ENCODE peak calls at places on chromosomes 11 and 22, in four cellular contexts. Z is mesenchymal stem cell, F is HCT116, N is right atrium auricular region. C is an unnamed sample. For H3K4me1, the result is how much of the 10 kb centered on the place peaks cover.

GRCh38 chr22:44351685-44352377 is 39.1 kb upstream of the SHISAL1 start:
- DNase-seq in F (no peak), Z (peak), N (peak), C (peak)

GRCh38 chr11:117180661-117181585 is 2.4 kb downstream of the SIDT2 start:
- DNase-seq in F (peak), N (peak), Z (peak), C (peak)

GRCh38 chr11:134149371-134149770 is 74.4 kb downstream of the NCAPD3 start:
- DNase-seq in N (peak), F (no peak), Z (no peak), C (no peak)

GRCh38 chr11:107857550-107858216 is 904 bp downstream of the SLC35F2 start:
- DNase-seq in Z (peak), F (no peak), N (peak), C (no peak)

GRCh38 chr11:83438438-83438837 is 152.3 kb upstream of the CCDC90B start:
- DNase-seq in F (no peak), Z (no peak), N (no peak), C (no peak)

GRCh38 chr11:124441519-124441918 is 4.0 kb downstream of the OR8B8 start:
- DNase-seq in N (no peak), Z (no peak), F (no peak), C (no peak)

GRCh38 chr22:48622891-48623545 is 1204.7 kb downstream of the BRD1 start:
- DNase-seq in N (no peak), F (no peak), Z (no peak), C (no peak)

GRCh38 chr11:58434217-58434616 is 6.3 kb upstream of the OR5B2 start:
- DNase-seq in Z (no peak), N (no peak), F (no peak), C (no peak)

GRCh38 chr11:126405374-126405773 is 49.9 kb downstream of the ST3GAL4 start:
- DNase-seq in Z (no peak), F (peak), N (no peak), C (no peak)

GRCh38 chr22:23216331-23217170 is 36.2 kb downstream of the BCR start:
- DNase-seq in F (no peak), Z (no peak), N (no peak), C (no peak)

GRCh38 chr22:35746248-35746647 is 28.6 kb downstream of the APOL5 start:
- DNase-seq in F (no peak), N (no peak), Z (no peak), C (no peak)

GRCh38 chr11:3044004-3044403 is 13.2 kb downstream of the CARS1 start:
- DNase-seq in F (no peak), N (no peak), Z (peak), C (no peak)

GRCh38 chr11:116513894-116514293 is 258.9 kb downstream of the BUD13 start:
- DNase-seq in N (no peak), Z (no peak), F (peak), C (peak)

GRCh38 chr22:50542416-50542927 is 3.2 kb upstream of the KLHDC7B start:
- DNase-seq in N (no peak), F (no peak), Z (no peak), C (no peak)

GRCh38 chr11:11389238-11389637 is 36.2 kb upstream of the CSNK2A3 start:
- DNase-seq in N (no peak), F (no peak), Z (no peak), C (no peak)

GRCh38 chr11:9142732-9143131 is 51.3 kb upstream of the SCUBE2 start:
- DNase-seq in N (no peak), F (no peak), Z (no peak), C (no peak)

GRCh38 chr11:19281041-19281440 is 40.3 kb upstream of the E2F8 start:
- DNase-seq in N (no peak), F (no peak), Z (peak), C (no peak)

GRCh38 chr11:9887492-9887891 is 223.6 kb downstream of the SWAP70 start:
- DNase-seq in Z (no peak), N (no peak), F (no peak), C (no peak)

GRCh38 chr11:64726211-64726641 is 3.2 kb upstream of the NRXN2 start:
- DNase-seq in N (no peak), Z (no peak), F (no peak), C (no peak)

GRCh38 chr11:134988495-134988894 is 576.5 kb upstream of the B3GAT1 start:
- DNase-seq in N (no peak), F (no peak), Z (no peak), C (no peak)

GRCh38 chr11:93017821-93018690 is 48.6 kb downstream of the MTNR1B start:
- DNase-seq in Z (no peak), N (no peak), F (no peak), C (no peak)

GRCh38 chr11:70077411-70078094 is 564 bp upstream of the ANO1 start:
- DNase-seq in Z (no peak), F (no peak), N (no peak), C (no peak)

GRCh38 chr11:73648629-73649046 is 2.3 kb downstream of the PLEKHB1 start:
- DNase-seq in F (no peak), Z (no peak), N (no peak), C (no peak)

GRCh38 chr11:35143509-35144102 is 4.6 kb downstream of the CD44 start:
- DNase-seq in F (no peak), Z (peak), N (no peak), C (no peak)

GRCh38 chr11:121478226-121478894 is 25.6 kb upstream of the SORL1-AS1 start:
- DNase-seq in Z (no peak), N (no peak), F (no peak), C (no peak)

GRCh38 chr22:28375761-28376534 is 303.7 kb downstream of the TTC28 start:
- DNase-seq in N (no peak), Z (no peak), F (no peak), C (no peak)

GRCh38 chr11:26943636-26944035 is 50.3 kb upstream of the FIBIN start:
- DNase-seq in N (no peak), F (no peak), Z (no peak), C (no peak)

GRCh38 chr11:7251836-7252682 is at the start of gene SYT9:
- DNase-seq in F (no peak), N (no peak), Z (peak), C (peak)

GRCh38 chr11:19447150-19447566 is 206.4 kb upstream of the E2F8 start:
- DNase-seq in Z (no peak), F (no peak), N (no peak), C (no peak)

GRCh38 chr22:30863161-30863833 is 105.3 kb downstream of the MORC2 start:
- DNase-seq in F (no peak), Z (no peak), N (no peak), C (peak)

GRCh38 chr22:31279821-31280496 is 12.3 kb downstream of the PIK3IP1 start:
- DNase-seq in Z (no peak), N (no peak), F (no peak), C (no peak)

GRCh38 chr22:45905924-45906865 is 70.8 kb downstream of the WNT7B start:
- DNase-seq in F (no peak), Z (peak), N (peak), C (no peak)

GRCh38 chr11:46461461-46461927 is 69.9 kb upstream of the CHRM4 start:
- DNase-seq in F (no peak), Z (peak), N (no peak), C (no peak)

GRCh38 chr11:65429069-65429681 is 6.6 kb downstream of the NEAT1 start:
- DNase-seq in Z (peak), N (peak), F (no peak), C (peak)

GRCh38 chr11:31607914-31608313 is 98.3 kb downstream of the ELP4 start:
- DNase-seq in F (no peak), N (no peak), Z (no peak), C (no peak)

GRCh38 chr11:72443016-72443415 is 8.7 kb upstream of the CLPB start:
- DNase-seq in Z (peak), F (no peak), N (no peak), C (no peak)

GRCh38 chr22:31096637-31097274 is 10.6 kb downstream of the SELENOM start:
- DNase-seq in N (no peak), F (no peak), Z (no peak), C (no peak)

GRCh38 chr11:59197990-59198389 is 14.7 kb downstream of the MPEG1 start:
- DNase-seq in N (peak), Z (peak), F (no peak), C (peak)

GRCh38 chr22:17788023-17788330 is 13.7 kb upstream of the BID start:
- DNase-seq in N (no peak), Z (no peak), F (no peak), C (no peak)

DNA sequence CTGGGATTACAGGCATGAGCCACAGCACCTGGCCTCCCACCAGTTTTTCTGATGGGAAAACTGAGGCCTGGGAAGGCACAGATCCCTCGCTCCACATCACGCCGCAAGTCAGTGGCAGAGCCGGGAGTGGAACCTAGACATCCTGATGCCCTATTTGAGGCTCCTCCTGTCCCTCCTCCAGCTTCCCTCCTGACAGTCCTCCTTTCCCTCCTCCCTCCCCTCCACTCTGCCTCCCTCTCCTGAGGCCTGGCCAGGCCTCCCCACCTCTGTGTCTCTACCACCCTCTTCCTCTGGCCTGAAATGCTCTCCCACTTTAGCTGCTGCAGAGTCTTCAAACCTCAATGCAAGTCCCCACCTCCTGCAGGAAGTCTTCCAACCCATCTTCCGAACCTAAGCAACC is 13.3 kb upstream of the TP53I11 start:
- DNase-seq in N (no peak), Z (no peak), F (no peak), C (no peak)
- H3K4me1 ChIP-seq in N (under half), Z (under half), F (under half), C (under half)

GRCh38 chr11:114073506-114074381 is 14.2 kb downstream of the ZBTB16 start:
- DNase-seq in F (no peak), Z (no peak), N (no peak), C (no peak)
- H3K4me1 ChIP-seq in F (under half), Z (under half), N (under half), C (half or more)

DNA sequence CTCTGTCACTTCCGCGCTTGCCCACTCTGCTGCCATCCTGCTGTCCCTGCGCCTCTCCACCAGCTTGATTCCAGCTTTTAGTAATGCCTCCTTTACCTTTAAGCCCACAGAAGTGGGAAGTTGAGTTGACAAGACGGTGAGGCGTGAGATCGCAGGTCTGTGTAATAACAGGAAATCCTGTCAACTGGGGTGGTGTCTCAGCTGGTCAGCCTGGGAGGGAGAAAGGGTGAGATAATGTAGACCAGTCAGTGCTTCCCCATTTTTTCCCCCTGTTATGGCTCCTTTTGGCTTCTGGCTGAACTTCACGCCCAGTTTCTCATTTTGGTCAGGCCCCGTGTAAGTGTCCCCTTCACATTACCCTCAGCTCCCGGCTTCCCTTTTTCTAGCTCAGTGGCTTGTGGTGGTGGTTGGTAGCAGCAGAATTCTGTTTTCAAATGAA is 98.9 kb downstream of the TRAF6 start:
- DNase-seq in Z (no peak), N (no peak), F (no peak), C (no peak)
- H3K4me1 ChIP-seq in Z (under half), N (under half), F (under half), C (under half)

DNA sequence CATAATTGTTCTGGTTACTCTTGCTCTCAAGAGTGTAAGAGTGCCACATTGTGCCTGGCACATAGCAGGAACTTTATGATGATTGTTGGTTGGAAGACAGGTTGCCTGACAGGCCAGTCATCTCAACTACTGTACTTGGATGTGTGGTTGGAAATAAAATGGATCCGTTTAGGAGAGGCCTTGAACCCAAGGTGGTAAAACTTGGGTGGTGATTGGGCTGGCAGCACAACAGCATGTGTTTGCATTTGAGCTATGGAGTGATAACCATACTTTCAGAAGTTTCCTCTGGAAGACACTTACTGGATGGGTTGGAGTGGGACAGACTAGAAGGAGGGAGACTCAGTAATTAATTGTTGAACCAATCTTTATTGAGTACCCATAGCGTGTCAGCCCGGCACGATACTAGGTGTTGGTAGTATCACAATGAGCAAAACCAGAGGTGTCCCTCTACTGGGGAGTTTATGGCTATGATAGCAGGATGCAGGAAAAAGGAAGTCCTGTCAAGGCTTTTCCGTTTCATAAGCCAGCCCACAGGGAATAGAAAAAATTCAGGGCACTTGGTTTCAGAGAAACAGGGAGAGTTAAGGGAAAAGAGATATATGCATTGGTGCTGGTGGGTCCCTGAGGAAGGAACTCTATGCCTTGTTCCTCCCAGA is 3.1 kb upstream of the TMEM109 start:
- DNase-seq in Z (no peak), F (no peak), N (no peak), C (no peak)
- H3K4me1 ChIP-seq in Z (under half), F (under half), N (under half), C (under half)

GRCh38 chr11:16012125-16012751 is 344.1 kb downstream of the SOX6 start:
- DNase-seq in Z (peak), N (no peak), F (no peak), C (no peak)

GRCh38 chr11:16013242-16013641 is 343.1 kb downstream of the SOX6 start:
- DNase-seq in N (no peak), Z (no peak), F (no peak), C (no peak)

GRCh38 chr11:16009021-16009420 is 347.3 kb downstream of the SOX6 start:
- DNase-seq in F (no peak), Z (no peak), N (no peak), C (no peak)

GRCh38 chr11:16013649-16014275 is 342.6 kb downstream of the SOX6 start:
- DNase-seq in Z (peak), N (no peak), F (no peak), C (no peak)

DNA sequence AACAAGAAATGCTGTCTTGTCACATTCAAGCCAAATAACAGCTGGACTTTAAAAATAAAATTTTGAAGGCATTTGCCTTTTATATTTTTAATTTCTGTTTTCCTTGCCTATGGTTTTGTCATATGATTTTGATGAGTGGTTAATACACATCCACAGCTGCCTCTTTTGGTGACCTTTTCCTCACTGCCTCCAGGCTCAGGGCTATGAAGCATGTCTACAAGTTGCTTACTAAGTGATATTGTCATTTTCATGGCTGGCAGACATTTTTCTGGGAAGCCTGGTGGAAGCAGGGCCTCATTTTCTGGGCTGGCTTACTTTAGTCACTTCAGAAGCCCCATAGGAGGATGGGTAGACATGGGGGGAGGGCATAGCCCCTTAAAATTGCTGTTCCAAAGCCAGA is 344.9 kb downstream of the SOX6 start:
- DNase-seq in N (no peak), Z (no peak), F (no peak), C (no peak)
- H3K4me1 ChIP-seq in N (under half), Z (under half), F (under half), C (under half)